ENCODE peak calls at places on chromosome 19, in four cellular contexts. S is WTC11; W is HFFc6; U is CD4-positive, alpha-beta T cell. E is an unnamed sample.

GRCh38 chr19:6034512-6034911 is 56.6 kb upstream of the RANBP3 start:
- DNase-seq in S (no peak), W (no peak), U (no peak), E (no peak)

GRCh38 chr19:30711296-30711695 is 339.1 kb downstream of the ZNF536 start:
- DNase-seq in S (no peak), W (no peak), U (no peak), E (no peak)

GRCh38 chr19:45568732-45569131 is 15.9 kb downstream of the OPA3 start:
- DNase-seq in S (no peak), W (peak; percentile 62), U (no peak), E (no peak)

GRCh38 chr19:5436101-5436947 is 18.9 kb upstream of the ZNRF4 start:
- DNase-seq in S (peak; percentile 93), W (peak; percentile 61), U (no peak), E (no peak)

GRCh38 chr19:41876847-41877489 is at the start of gene CD79A:
- DNase-seq in S (no peak), W (no peak), U (no peak), E (peak; percentile 84)

GRCh38 chr19:20271215-20271926 is 104.4 kb downstream of the ZNF486 start:
- DNase-seq in S (no peak), W (no peak), U (no peak), E (no peak)

GRCh38 chr19:1400281-1401137 is 833 bp downstream of the GAMT start:
- DNase-seq in S (no peak), W (peak; percentile 27), U (no peak), E (peak; percentile 67)

GRCh38 chr19:35901854-35902661 is at the start of gene HCST:
- DNase-seq in S (no peak), W (peak; percentile 46), U (peak; percentile 12), E (no peak)

GRCh38 chr19:56837492-56837891 is 3.0 kb downstream of the PEG3 start:
- DNase-seq in S (no peak), W (no peak), U (no peak), E (no peak)

GRCh38 chr19:6686628-6686975 is 16.6 kb upstream of the TNFSF14 start:
- DNase-seq in S (no peak), W (no peak), U (no peak), E (no peak)

DNA sequence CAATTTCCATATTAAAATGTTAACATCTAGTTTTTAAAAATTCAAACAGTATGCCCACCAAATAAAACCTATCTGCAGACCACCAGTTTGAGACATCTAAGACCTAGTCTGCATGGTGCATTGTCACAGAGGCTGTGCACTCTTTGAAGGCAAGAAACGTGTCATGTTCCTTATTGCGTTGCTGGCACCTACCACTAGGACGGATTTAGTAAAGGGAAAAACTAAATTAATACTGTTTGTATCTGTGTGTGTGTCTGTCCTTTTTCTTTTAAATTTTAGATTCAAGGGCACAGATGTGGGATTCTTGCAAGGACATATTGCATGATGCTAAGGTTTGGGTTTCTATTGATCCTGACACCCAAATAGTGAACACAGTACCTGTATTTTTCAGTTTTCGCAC is 481.4 kb downstream of the UQCRFS1 start:
- DNase-seq in S (no peak), W (no peak), U (no peak), E (no peak)
- TF ChIP-seq CTCF in S (no peak), W (peak; percentile 32), U (no peak), E (no peak)

GRCh38 chr19:23957660-23958281 is 43.1 kb downstream of the ZNF726 start:
- DNase-seq in S (no peak), W (peak; percentile 95), U (no peak), E (no peak)

GRCh38 chr19:23956051-23956450 is 41.4 kb downstream of the ZNF726 start:
- DNase-seq in S (no peak), W (no peak), U (no peak), E (no peak)
- TF ChIP-seq CTCF in S (no peak), W (no peak), U (no peak), E (no peak)

GRCh38 chr19:3252650-3253049 is 28.2 kb downstream of the CELF5 start:
- DNase-seq in S (no peak), W (no peak), U (no peak), E (no peak)

GRCh38 chr19:3250675-3251074 is 26.2 kb downstream of the CELF5 start:
- DNase-seq in S (peak; percentile 45), W (no peak), U (peak; percentile 31), E (peak; percentile 70)

GRCh38 chr19:3254520-3254919 is 30.1 kb downstream of the CELF5 start:
- DNase-seq in S (no peak), W (no peak), U (no peak), E (no peak)

GRCh38 chr19:3251229-3251628 is 26.8 kb downstream of the CELF5 start:
- DNase-seq in S (no peak), W (no peak), U (no peak), E (no peak)

DNA sequence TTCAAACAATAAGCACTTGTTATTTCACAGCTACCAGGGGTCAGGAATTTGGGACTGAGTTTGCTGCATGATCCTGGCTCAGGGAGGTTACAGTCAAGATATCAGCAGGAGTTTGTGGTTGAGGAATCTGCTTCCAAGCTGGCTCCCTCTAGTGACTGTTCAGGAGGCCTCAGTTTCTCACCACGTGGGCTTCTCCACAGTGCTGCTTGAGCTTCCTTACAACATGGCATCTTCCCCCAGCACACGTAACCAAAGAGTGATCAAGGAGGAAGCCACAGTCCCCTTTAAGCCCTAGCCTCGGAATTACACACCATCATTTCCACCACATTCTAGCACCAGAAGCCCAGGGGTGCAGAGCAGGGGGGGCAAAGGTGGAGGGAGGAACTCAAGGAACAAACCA is 28.8 kb downstream of the CELF5 start:
- DNase-seq in S (no peak), W (no peak), U (no peak), E (no peak)
- TF ChIP-seq CTCF in S (no peak), W (peak; percentile 9), U (no peak), E (no peak)

GRCh38 chr19:40472516-40472915 is 5.7 kb downstream of the SPTBN4 start:
- DNase-seq in S (no peak), W (no peak), U (no peak), E (no peak)
- TF ChIP-seq CTCF in S (no peak), W (no peak), U (no peak), E (no peak)